ENCODE peak calls at places on chromosomes 12 and 14, in nine cellular contexts. F is prostate gland; L is RWPE2; Z is kidney; O is PC-3; D is CD4-positive, alpha-beta memory T cell; G is lower lobe of right lung; W is IMR-90; M is body of pancreas. N is an unnamed sample. For H3K4me1, the result is how much of the 10 kb centered on the place peaks cover.

GRCh38 chr12:123907726-123908476 is 64.7 kb downstream of the CCDC92 start:
- DNase-seq in F (no peak), L (peak), Z (peak), O (no peak), D (no peak), G (no peak), W (no peak), M (no peak), N (no peak)

GRCh38 chr14:89388853-89389252 is 28.2 kb downstream of the FOXN3 start:
- DNase-seq in F (no peak), L (no peak), Z (no peak), O (peak), D (no peak), G (no peak), W (peak), M (no peak), N (no peak)

GRCh38 chr14:65234752-65235361 is 132.5 kb upstream of the MAX start:
- DNase-seq in F (no peak), L (no peak), Z (no peak), O (no peak), D (no peak), G (no peak), W (no peak), M (no peak), N (no peak)

GRCh38 chr14:54275997-54276396 is 120.8 kb upstream of the CDKN3 start:
- DNase-seq in F (no peak), L (no peak), Z (no peak), O (no peak), D (no peak), G (no peak), W (no peak), M (no peak), N (no peak)

GRCh38 chr12:570949-571794 is 92.1 kb downstream of the NINJ2 start:
- DNase-seq in F (peak), L (peak), Z (peak), O (peak), D (no peak), G (peak), W (peak), M (peak), N (peak)

GRCh38 chr14:47207636-47208035 is 467.8 kb downstream of the MDGA2 start:
- DNase-seq in F (no peak), L (no peak), Z (no peak), O (no peak), D (no peak), G (no peak), W (no peak), M (no peak), N (no peak)

GRCh38 chr12:53207042-53207441 is at the start of gene ITGB7:
- DNase-seq in F (no peak), L (no peak), Z (no peak), O (no peak), D (peak), G (no peak), W (no peak), M (no peak), N (no peak)

GRCh38 chr12:72574138-72574537 is 302.0 kb downstream of the TRHDE start:
- DNase-seq in F (no peak), L (no peak), Z (no peak), O (peak), D (no peak), G (no peak), W (peak), M (no peak), N (no peak)

GRCh38 chr12:68780731-68781130 is 27.2 kb upstream of the MDM2 start:
- DNase-seq in F (no peak), L (no peak), Z (no peak), O (no peak), D (no peak), G (no peak), W (peak), M (no peak), N (no peak)

GRCh38 chr12:117587646-117588287 is 226.3 kb upstream of the NOS1 start:
- DNase-seq in F (peak), L (no peak), Z (no peak), O (peak), D (peak), G (peak), W (no peak), M (peak), N (no peak)

GRCh38 chr12:49483621-49484020 is 55.2 kb upstream of the KCNH3 start:
- DNase-seq in F (no peak), L (no peak), Z (no peak), O (no peak), D (no peak), G (no peak), W (no peak), M (no peak), N (no peak)

GRCh38 chr12:49476091-49476490 is 62.7 kb upstream of the KCNH3 start:
- DNase-seq in F (no peak), L (no peak), Z (no peak), O (no peak), D (no peak), G (no peak), W (no peak), M (no peak), N (no peak)

GRCh38 chr12:49482095-49483051 is 56.5 kb upstream of the KCNH3 start:
- DNase-seq in F (no peak), L (no peak), Z (no peak), O (peak), D (no peak), G (no peak), W (peak), M (no peak), N (no peak)

DNA sequence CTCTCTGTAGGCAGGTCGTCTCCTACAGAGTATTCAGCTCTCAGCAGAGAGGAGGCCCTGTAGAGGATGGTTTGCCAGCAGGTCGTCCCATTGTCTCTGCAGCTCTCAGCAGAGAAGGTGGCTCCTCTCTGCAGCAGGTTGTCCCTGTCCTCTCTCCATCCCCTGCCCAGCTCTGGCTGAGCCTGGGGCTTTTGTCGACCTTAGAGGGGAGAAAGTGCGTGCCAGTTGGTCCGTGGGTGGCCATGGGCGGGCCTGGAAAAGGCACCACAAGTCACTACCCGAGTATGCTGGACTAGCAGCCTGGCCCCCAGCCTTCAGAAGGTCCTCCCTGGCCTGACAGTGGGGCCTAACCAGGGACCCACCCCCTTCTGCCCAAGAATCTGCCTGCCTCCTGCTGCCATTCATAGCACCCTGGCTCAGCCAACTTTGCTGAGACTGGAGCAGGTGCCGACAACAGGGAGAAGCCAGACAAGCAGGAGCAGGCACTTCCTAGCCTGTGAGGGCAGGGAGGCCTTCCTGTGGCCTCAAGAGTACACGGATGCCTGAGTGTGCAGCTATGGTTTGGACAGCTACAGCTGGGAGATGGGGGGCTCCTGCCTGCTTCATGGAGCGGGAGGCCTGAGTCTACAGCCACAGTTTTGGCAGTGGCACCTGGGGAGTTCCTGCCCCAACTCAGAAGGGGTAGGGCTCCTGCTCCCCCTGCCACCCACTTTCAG is 59.7 kb upstream of the KCNH3 start:
- DNase-seq in F (no peak), L (no peak), Z (no peak), O (no peak), D (no peak), G (no peak), W (no peak), M (no peak), N (no peak)
- H3K27ac ChIP-seq in F (no peak), L (no peak), Z (no peak), O (no peak), D (no peak), G (no peak), W (no peak), M (no peak), N (no peak)

GRCh38 chr12:85872497-85873091 is 1.5 kb upstream of the NTS start:
- DNase-seq in F (no peak), L (no peak), Z (no peak), O (peak), D (peak), G (no peak), W (peak), M (no peak), N (no peak)

GRCh38 chr12:85877459-85877858 is 3.4 kb downstream of the NTS start:
- DNase-seq in F (no peak), L (no peak), Z (no peak), O (no peak), D (no peak), G (no peak), W (no peak), M (no peak), N (no peak)

GRCh38 chr12:85874064-85874463 is at the start of gene NTS:
- DNase-seq in F (no peak), L (no peak), Z (no peak), O (peak), D (no peak), G (no peak), W (no peak), M (no peak), N (no peak)
- H3K4me3 ChIP-seq in F (no peak), L (no peak), Z (no peak), O (no peak), D (no peak), G (no peak), W (no peak), M (no peak), N (no peak)

DNA sequence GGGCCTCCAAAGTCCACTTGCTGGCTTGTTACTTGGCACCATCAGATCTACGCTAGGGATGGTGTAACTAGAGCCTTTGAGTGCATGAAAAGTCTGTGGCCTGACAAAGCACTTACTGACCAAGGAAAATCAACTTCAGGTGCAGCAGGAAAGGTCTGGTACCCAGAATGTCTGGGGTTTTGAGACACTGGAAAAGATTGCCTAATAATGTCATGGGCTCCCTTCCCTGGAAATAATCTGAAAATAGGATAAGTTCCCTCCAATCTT is 106.7 kb downstream of the ZFP36L1 start:
- DNase-seq in F (no peak), L (no peak), Z (no peak), O (no peak), D (no peak), G (no peak), W (no peak), M (no peak), N (no peak)
- H3K4me1 ChIP-seq in F (under half), L (half or more), Z (under half), O (half or more), D (half or more), G (under half), W (under half), M (under half), N (under half)

GRCh38 chr12:51622564-51622963 is 31.5 kb downstream of the SCN8A start:
- DNase-seq in F (no peak), L (no peak), Z (no peak), O (peak), D (no peak), G (no peak), W (peak), M (no peak), N (no peak)

GRCh38 chr12:51621155-51621922 is 30.3 kb downstream of the SCN8A start:
- DNase-seq in F (no peak), L (no peak), Z (no peak), O (peak), D (no peak), G (no peak), W (peak), M (no peak), N (no peak)

GRCh38 chr12:51626115-51626514 is 35.1 kb downstream of the SCN8A start:
- DNase-seq in F (no peak), L (no peak), Z (no peak), O (no peak), D (no peak), G (no peak), W (no peak), M (no peak), N (no peak)

GRCh38 chr12:51626629-51627028 is 35.6 kb downstream of the SCN8A start:
- DNase-seq in F (no peak), L (no peak), Z (no peak), O (no peak), D (no peak), G (no peak), W (no peak), M (no peak), N (no peak)

GRCh38 chr12:51625370-51625769 is 34.3 kb downstream of the SCN8A start:
- DNase-seq in F (no peak), L (no peak), Z (no peak), O (no peak), D (no peak), G (no peak), W (no peak), M (no peak), N (no peak)
- H3K27ac ChIP-seq in F (no peak), L (no peak), Z (no peak), O (no peak), D (no peak), G (no peak), W (no peak), M (no peak), N (no peak)

DNA sequence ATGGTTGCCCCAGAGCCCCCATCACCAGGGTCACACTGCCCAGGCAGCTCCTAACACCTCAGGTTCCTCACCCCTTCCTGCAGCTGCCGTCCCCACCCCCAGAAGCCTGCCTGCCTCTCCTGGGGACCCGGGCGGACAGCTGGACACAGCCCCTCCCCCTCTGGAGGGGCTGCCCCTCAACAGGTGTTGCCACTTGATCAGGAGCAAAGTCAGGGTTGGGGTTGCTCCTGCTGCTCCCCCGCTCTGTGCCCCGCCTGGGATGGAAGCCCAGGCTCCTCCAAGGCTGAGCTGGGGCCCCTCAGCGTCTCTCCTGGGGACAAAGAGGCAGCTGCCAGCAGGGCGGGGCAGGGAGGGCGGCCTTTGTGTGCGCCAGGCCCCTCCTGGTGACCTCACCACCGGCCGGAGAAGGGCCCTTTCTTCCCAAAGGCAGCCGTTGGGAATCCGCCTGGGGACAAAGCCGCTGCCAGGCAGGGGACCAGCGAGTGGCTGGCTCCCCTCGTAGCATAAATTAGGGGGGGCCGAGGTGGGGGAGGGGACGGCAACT is 13.6 kb downstream of the TRMT61A start:
- DNase-seq in F (no peak), L (no peak), Z (peak), O (no peak), D (no peak), G (peak), W (no peak), M (no peak), N (peak)
- H3K4me3 ChIP-seq in F (no peak), L (no peak), Z (no peak), O (no peak), D (no peak), G (no peak), W (no peak), M (no peak), N (no peak)

GRCh38 chr12:50215033-50215432 is 47.9 kb upstream of the CERS5 start:
- DNase-seq in F (no peak), L (no peak), Z (no peak), O (peak), D (no peak), G (no peak), W (peak), M (no peak), N (no peak)

GRCh38 chr12:50212071-50212467 is 44.9 kb upstream of the CERS5 start:
- DNase-seq in F (no peak), L (no peak), Z (no peak), O (no peak), D (no peak), G (no peak), W (no peak), M (no peak), N (no peak)

GRCh38 chr12:50214018-50214417 is 46.8 kb upstream of the CERS5 start:
- DNase-seq in F (no peak), L (no peak), Z (no peak), O (no peak), D (no peak), G (no peak), W (no peak), M (no peak), N (no peak)

GRCh38 chr12:50211392-50212070 is 44.4 kb upstream of the CERS5 start:
- DNase-seq in F (no peak), L (no peak), Z (no peak), O (peak), D (no peak), G (no peak), W (no peak), M (no peak), N (no peak)

GRCh38 chr12:50213439-50213838 is 46.3 kb upstream of the CERS5 start:
- DNase-seq in F (no peak), L (no peak), Z (no peak), O (peak), D (no peak), G (no peak), W (no peak), M (no peak), N (no peak)
- H3K4me1 ChIP-seq in F (under half), L (half or more), Z (under half), O (half or more), D (half or more), G (under half), W (under half), M (under half), N (under half)